ENCODE peak calls at places on chromosome 16, in six cellular contexts. V is left cardiac atrium, U is ACHN, B is hepatic stellate cell, E is fibroblast of the conjunctiva, G is Right ventricle myocardium superior. X is an unnamed sample.

GRCh38 chr16:6019490-6019991 is 921.9 kb upstream of the EEF2KMT start:
- DNase-seq in V (no peak), U (no peak), B (no peak), E (no peak), G (no peak), X (no peak)

GRCh38 chr16:16120044-16120381 is 103.3 kb downstream of the ABCC6 start:
- DNase-seq in V (no peak), U (no peak), B (no peak), E (no peak), G (no peak), X (no peak)

GRCh38 chr16:46961373-46962353 is 11.8 kb downstream of the DNAJA2 start:
- DNase-seq in V (no peak), U (no peak), B (no peak), E (no peak), G (no peak), X (no peak)

GRCh38 chr16:51193879-51194278 is 42.8 kb upstream of the SALL1 start:
- DNase-seq in V (no peak), U (no peak), B (no peak), E (no peak), G (no peak), X (no peak)

GRCh38 chr16:60485877-60486489 is 1550.3 kb downstream of the CDH8 start:
- DNase-seq in V (no peak), U (no peak), B (no peak), E (no peak), G (no peak), X (no peak)

GRCh38 chr16:11211061-11211976 is 44.7 kb downstream of the SOCS1 start:
- DNase-seq in V (no peak), U (no peak), B (no peak), E (no peak), G (no peak), X (no peak)

GRCh38 chr16:212999-213398 is 16.2 kb downstream of the LUC7L start:
- DNase-seq in V (no peak), U (no peak), B (no peak), E (no peak), G (no peak), X (no peak)

GRCh38 chr16:65793781-65794180 is 572.7 kb upstream of the CDH5 start:
- DNase-seq in V (no peak), U (no peak), B (no peak), E (no peak), G (no peak), X (no peak)

GRCh38 chr16:53817117-53817516 is 113.2 kb downstream of the FTO start:
- DNase-seq in V (peak; percentile 27), U (peak; percentile 89), B (peak; percentile 71), E (peak; percentile 91), G (no peak), X (no peak)

GRCh38 chr16:1216296-1216619 is 8.8 kb downstream of the TPSG1 start:
- DNase-seq in V (no peak), U (no peak), B (no peak), E (no peak), G (no peak), X (no peak)

GRCh38 chr16:1299012-1299867 is 10.2 kb upstream of the UBE2I start:
- DNase-seq in V (no peak), U (peak; percentile 54), B (no peak), E (no peak), G (no peak), X (no peak)

GRCh38 chr16:24825696-24826095 is 20.1 kb upstream of the SLC5A11 start:
- DNase-seq in V (no peak), U (no peak), B (no peak), E (no peak), G (no peak), X (no peak)

GRCh38 chr16:85514601-85515318 is 98.4 kb upstream of the GSE1 start:
- DNase-seq in V (peak; percentile 80), U (peak; percentile 82), B (peak; percentile 98), E (peak; percentile 93), G (no peak), X (no peak)

GRCh38 chr16:71293921-71294320 is 4.7 kb upstream of the CMTR2 start:
- DNase-seq in V (no peak), U (no peak), B (no peak), E (no peak), G (no peak), X (no peak)

GRCh38 chr16:85264752-85265151 is 152.5 kb upstream of the CIBAR2 start:
- DNase-seq in V (no peak), U (no peak), B (no peak), E (no peak), G (no peak), X (no peak)

GRCh38 chr16:10514369-10515055 is 65.9 kb downstream of the EMP2 start:
- DNase-seq in V (no peak), U (peak; percentile 67), B (peak; percentile 55), E (peak; percentile 61), G (no peak), X (peak; percentile 6)

GRCh38 chr16:50884066-50884860 is 142.4 kb downstream of the CYLD start:
- DNase-seq in V (no peak), U (peak; percentile 12), B (no peak), E (no peak), G (no peak), X (no peak)

GRCh38 chr16:61042736-61043135 is 993.5 kb downstream of the CDH8 start:
- DNase-seq in V (no peak), U (peak; percentile 29), B (no peak), E (no peak), G (no peak), X (no peak)

GRCh38 chr16:71311553-71312158 is 22.5 kb upstream of the CMTR2 start:
- DNase-seq in V (no peak), U (peak; percentile 41), B (no peak), E (no peak), G (no peak), X (no peak)

GRCh38 chr16:49733278-49734009 is 122.5 kb downstream of the ZNF423 start:
- DNase-seq in V (no peak), U (no peak), B (no peak), E (no peak), G (no peak), X (no peak)

GRCh38 chr16:87686697-87687570 is 78.9 kb downstream of the KLHDC4 start:
- DNase-seq in V (no peak), U (no peak), B (peak; percentile 64), E (no peak), G (no peak), X (no peak)

GRCh38 chr16:84658690-84659089 is 10.4 kb downstream of the KLHL36 start:
- DNase-seq in V (no peak), U (no peak), B (no peak), E (no peak), G (no peak), X (no peak)

GRCh38 chr16:58970775-58971174 is 236.7 kb upstream of the GOT2 start:
- DNase-seq in V (no peak), U (peak; percentile 23), B (no peak), E (peak; percentile 13), G (no peak), X (no peak)

GRCh38 chr16:1183235-1183907 is 30.5 kb downstream of the CACNA1H start:
- DNase-seq in V (peak; percentile 66), U (peak; percentile 81), B (peak; percentile 94), E (peak; percentile 9), G (peak; percentile 60), X (peak; percentile 52)

GRCh38 chr16:29154100-29154499 is 169.2 kb downstream of the LAT start:
- DNase-seq in V (no peak), U (no peak), B (no peak), E (no peak), G (no peak), X (no peak)

GRCh38 chr16:17359778-17360177 is 111.0 kb downstream of the XYLT1 start:
- DNase-seq in V (no peak), U (no peak), B (peak; percentile 40), E (no peak), G (no peak), X (no peak)